ENCODE peak calls at places on chromosome X, in seven cellular contexts. One of them, this sample, is unnamed.

GRCh38 chrX:20143539-20143938 is 1.9 kb upstream of the EIF1AX start:
- DNase-seq in OCI-LY7: no peak
- DNase-seq in transverse colon: no peak
- DNase-seq in osteoblast: no peak
- DNase-seq in SK-N-SH: peak
- DNase-seq in sigmoid colon: no peak
- DNase-seq in GM20000: no peak
- DNase-seq in this sample: no peak

GRCh38 chrX:18354369-18355329 is at the start of gene SCML2:
- DNase-seq in sigmoid colon: peak
- DNase-seq in GM20000: peak
- DNase-seq in SK-N-SH: peak
- DNase-seq in osteoblast: peak
- DNase-seq in OCI-LY7: peak
- DNase-seq in transverse colon: peak
- DNase-seq in this sample: peak

GRCh38 chrX:13123857-13124345 is 79.5 kb upstream of the FAM9C start:
- DNase-seq in transverse colon: no peak
- DNase-seq in SK-N-SH: no peak
- DNase-seq in sigmoid colon: no peak
- DNase-seq in OCI-LY7: no peak
- DNase-seq in GM20000: no peak
- DNase-seq in osteoblast: peak
- DNase-seq in this sample: no peak

GRCh38 chrX:21926527-21927278 is 13.8 kb upstream of the SMS start:
- DNase-seq in transverse colon: no peak
- DNase-seq in OCI-LY7: no peak
- DNase-seq in sigmoid colon: no peak
- DNase-seq in GM20000: peak
- DNase-seq in SK-N-SH: no peak
- DNase-seq in osteoblast: peak
- DNase-seq in this sample: peak

GRCh38 chrX:118694628-118695027 is 32.8 kb upstream of the IL13RA1 start:
- DNase-seq in transverse colon: no peak
- DNase-seq in SK-N-SH: no peak
- DNase-seq in sigmoid colon: no peak
- DNase-seq in osteoblast: peak
- DNase-seq in GM20000: no peak
- DNase-seq in OCI-LY7: no peak
- DNase-seq in this sample: no peak

GRCh38 chrX:110853610-110854009 is 58.0 kb upstream of the CHRDL1 start:
- DNase-seq in sigmoid colon: no peak
- DNase-seq in SK-N-SH: peak
- DNase-seq in OCI-LY7: no peak
- DNase-seq in transverse colon: no peak
- DNase-seq in GM20000: no peak
- DNase-seq in osteoblast: peak
- DNase-seq in this sample: peak

GRCh38 chrX:83658731-83659130 is 150.6 kb downstream of the POU3F4 start:
- DNase-seq in transverse colon: no peak
- DNase-seq in OCI-LY7: peak
- DNase-seq in SK-N-SH: peak
- DNase-seq in GM20000: peak
- DNase-seq in sigmoid colon: no peak
- DNase-seq in osteoblast: no peak
- DNase-seq in this sample: peak

GRCh38 chrX:65668362-65669310 is 1.2 kb downstream of the MSN start:
- DNase-seq in SK-N-SH: peak
- DNase-seq in osteoblast: peak
- DNase-seq in OCI-LY7: peak
- DNase-seq in sigmoid colon: peak
- DNase-seq in transverse colon: peak
- DNase-seq in GM20000: peak
- DNase-seq in this sample: peak

GRCh38 chrX:136711147-136711546 is 63.2 kb downstream of the CD40LG start:
- DNase-seq in transverse colon: peak
- DNase-seq in OCI-LY7: peak
- DNase-seq in GM20000: peak
- DNase-seq in osteoblast: no peak
- DNase-seq in sigmoid colon: peak
- DNase-seq in SK-N-SH: peak
- DNase-seq in this sample: peak

GRCh38 chrX:39915081-39915480 is 182.7 kb downstream of the BCOR start:
- DNase-seq in GM20000: no peak
- DNase-seq in OCI-LY7: no peak
- DNase-seq in transverse colon: no peak
- DNase-seq in SK-N-SH: no peak
- DNase-seq in sigmoid colon: no peak
- DNase-seq in osteoblast: no peak
- DNase-seq in this sample: no peak

GRCh38 chrX:8679572-8679971 is 52.4 kb downstream of the ANOS1 start:
- DNase-seq in transverse colon: no peak
- DNase-seq in GM20000: no peak
- DNase-seq in osteoblast: no peak
- DNase-seq in SK-N-SH: no peak
- DNase-seq in sigmoid colon: no peak
- DNase-seq in OCI-LY7: no peak
- DNase-seq in this sample: no peak

GRCh38 chrX:16993791-16994318 is 47.4 kb downstream of the REPS2 start:
- DNase-seq in GM20000: no peak
- DNase-seq in sigmoid colon: no peak
- DNase-seq in osteoblast: no peak
- DNase-seq in OCI-LY7: no peak
- DNase-seq in SK-N-SH: no peak
- DNase-seq in transverse colon: no peak
- DNase-seq in this sample: peak

GRCh38 chrX:20829665-20830481 is 544.3 kb upstream of the CNKSR2 start:
- DNase-seq in GM20000: no peak
- DNase-seq in sigmoid colon: no peak
- DNase-seq in SK-N-SH: no peak
- DNase-seq in OCI-LY7: no peak
- DNase-seq in transverse colon: no peak
- DNase-seq in osteoblast: peak
- DNase-seq in this sample: peak

GRCh38 chrX:29992083-29992482 is 223.3 kb upstream of the MAGEB2 start:
- DNase-seq in OCI-LY7: no peak
- DNase-seq in sigmoid colon: no peak
- DNase-seq in SK-N-SH: no peak
- DNase-seq in osteoblast: no peak
- DNase-seq in GM20000: no peak
- DNase-seq in transverse colon: no peak
- DNase-seq in this sample: no peak

GRCh38 chrX:2371026-2371778 is 129.6 kb downstream of the DHRSX start:
- DNase-seq in GM20000: no peak
- DNase-seq in sigmoid colon: no peak
- DNase-seq in transverse colon: no peak
- DNase-seq in SK-N-SH: no peak
- DNase-seq in OCI-LY7: no peak
- DNase-seq in osteoblast: peak
- DNase-seq in this sample: no peak

GRCh38 chrX:4249401-4249800 is 536.0 kb upstream of the PRKX start:
- DNase-seq in GM20000: no peak
- DNase-seq in osteoblast: no peak
- DNase-seq in SK-N-SH: no peak
- DNase-seq in OCI-LY7: no peak
- DNase-seq in sigmoid colon: no peak
- DNase-seq in transverse colon: no peak
- DNase-seq in this sample: no peak

GRCh38 chrX:9339603-9340569 is 125.0 kb upstream of the TBL1X start:
- DNase-seq in SK-N-SH: no peak
- DNase-seq in OCI-LY7: no peak
- DNase-seq in GM20000: no peak
- DNase-seq in osteoblast: no peak
- DNase-seq in sigmoid colon: peak
- DNase-seq in transverse colon: peak
- DNase-seq in this sample: no peak

GRCh38 chrX:44011505-44011904 is 38.3 kb upstream of the NDP start:
- DNase-seq in sigmoid colon: no peak
- DNase-seq in SK-N-SH: no peak
- DNase-seq in GM20000: no peak
- DNase-seq in transverse colon: no peak
- DNase-seq in osteoblast: no peak
- DNase-seq in OCI-LY7: no peak
- DNase-seq in this sample: no peak

GRCh38 chrX:53440631-53441517 is 6.7 kb upstream of the HSD17B10 start:
- DNase-seq in sigmoid colon: peak
- DNase-seq in transverse colon: peak
- DNase-seq in GM20000: no peak
- DNase-seq in osteoblast: peak
- DNase-seq in SK-N-SH: peak
- DNase-seq in OCI-LY7: no peak
- DNase-seq in this sample: peak

GRCh38 chrX:112341598-112341997 is 259.0 kb upstream of the TRPC5 start:
- DNase-seq in GM20000: no peak
- DNase-seq in sigmoid colon: no peak
- DNase-seq in transverse colon: no peak
- DNase-seq in OCI-LY7: no peak
- DNase-seq in osteoblast: no peak
- DNase-seq in SK-N-SH: no peak
- DNase-seq in this sample: peak

GRCh38 chrX:120297923-120298322 is 13.3 kb downstream of the TMEM255A start:
- DNase-seq in sigmoid colon: no peak
- DNase-seq in osteoblast: no peak
- DNase-seq in OCI-LY7: no peak
- DNase-seq in transverse colon: no peak
- DNase-seq in SK-N-SH: no peak
- DNase-seq in GM20000: no peak
- DNase-seq in this sample: no peak

DNA sequence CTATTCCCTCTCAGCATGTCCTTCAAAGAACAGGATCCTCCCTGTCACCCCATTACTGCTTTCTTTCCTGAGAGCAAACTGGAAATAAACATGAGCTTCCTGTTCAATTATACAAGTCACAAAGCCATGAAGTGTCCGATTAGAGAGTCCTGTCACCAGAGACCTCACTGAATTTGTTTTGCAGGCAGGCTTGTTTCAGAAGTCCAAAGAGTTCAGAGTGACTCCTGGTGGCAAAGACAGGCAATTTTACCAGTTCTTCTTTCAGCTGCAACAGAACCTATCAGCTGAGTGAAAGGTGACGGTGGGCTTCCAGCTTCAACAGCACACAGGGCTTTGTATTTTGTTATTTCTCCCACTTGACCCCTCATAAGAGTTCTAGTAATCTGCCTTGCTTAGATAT is 6.4 kb downstream of the ELK1 start:
- DNase-seq in osteoblast: no peak
- DNase-seq in transverse colon: no peak
- DNase-seq in sigmoid colon: no peak
- DNase-seq in OCI-LY7: no peak
- DNase-seq in SK-N-SH: no peak
- DNase-seq in GM20000: no peak
- DNase-seq in this sample: peak
- TF ChIP-seq CTCF in osteoblast: peak
- TF ChIP-seq CTCF in transverse colon: no peak
- TF ChIP-seq CTCF in sigmoid colon: no peak
- TF ChIP-seq CTCF in OCI-LY7: peak
- TF ChIP-seq CTCF in SK-N-SH: peak
- TF ChIP-seq CTCF in GM20000: no peak
- TF ChIP-seq CTCF in this sample: no peak

DNA sequence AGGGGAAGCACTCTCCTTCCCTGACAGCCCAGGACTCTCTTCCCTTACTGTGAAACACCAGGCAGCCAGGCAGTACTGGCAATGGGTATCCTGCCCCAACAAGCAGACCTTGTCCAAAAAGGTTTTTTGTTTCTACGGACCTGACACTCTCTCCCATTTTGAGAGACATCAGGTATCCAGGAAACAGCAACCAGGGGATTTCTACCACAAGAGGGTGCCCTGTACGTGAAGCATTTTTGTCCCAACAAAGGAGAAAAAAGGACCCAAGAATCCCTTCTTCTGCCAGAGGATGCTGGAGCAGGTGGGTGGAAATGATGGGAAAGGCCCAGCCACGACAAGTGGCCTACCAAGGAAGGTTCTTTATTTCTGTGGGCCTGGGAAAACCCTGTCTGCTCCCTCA is 65.7 kb upstream of the FGF13 start:
- DNase-seq in transverse colon: no peak
- DNase-seq in GM20000: no peak
- DNase-seq in OCI-LY7: no peak
- DNase-seq in osteoblast: peak
- DNase-seq in SK-N-SH: no peak
- DNase-seq in sigmoid colon: no peak
- DNase-seq in this sample: no peak
- TF ChIP-seq CTCF in transverse colon: no peak
- TF ChIP-seq CTCF in GM20000: no peak
- TF ChIP-seq CTCF in OCI-LY7: no peak
- TF ChIP-seq CTCF in osteoblast: peak
- TF ChIP-seq CTCF in SK-N-SH: no peak
- TF ChIP-seq CTCF in sigmoid colon: no peak
- TF ChIP-seq CTCF in this sample: no peak

DNA sequence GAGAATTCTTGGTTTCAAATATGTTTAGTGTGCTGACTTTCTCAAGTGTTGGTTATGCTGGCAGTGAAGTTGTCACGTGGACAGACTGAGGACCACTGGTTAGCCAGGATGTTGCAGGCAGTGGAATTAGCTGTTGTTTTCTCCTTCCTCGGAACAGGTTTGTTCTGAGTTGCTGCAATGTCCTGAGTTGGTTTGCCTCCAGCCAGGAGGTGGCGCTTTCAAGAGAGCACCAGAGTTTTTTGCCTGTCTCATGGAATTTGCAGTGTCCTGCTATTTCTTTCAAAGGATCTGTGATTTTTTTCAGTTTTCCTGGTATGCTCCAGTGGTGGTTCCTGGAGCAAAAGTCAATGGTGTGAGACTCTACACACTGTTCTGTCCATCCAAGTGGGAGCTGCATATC is 158.1 kb upstream of the CXorf66 start:
- DNase-seq in OCI-LY7: no peak
- DNase-seq in sigmoid colon: no peak
- DNase-seq in transverse colon: no peak
- DNase-seq in osteoblast: no peak
- DNase-seq in GM20000: no peak
- DNase-seq in SK-N-SH: no peak
- DNase-seq in this sample: peak
- TF ChIP-seq CTCF in OCI-LY7: peak
- TF ChIP-seq CTCF in sigmoid colon: no peak
- TF ChIP-seq CTCF in transverse colon: no peak
- TF ChIP-seq CTCF in osteoblast: no peak
- TF ChIP-seq CTCF in GM20000: no peak
- TF ChIP-seq CTCF in SK-N-SH: peak
- TF ChIP-seq CTCF in this sample: peak

GRCh38 chrX:51896626-51897025 is 3.2 kb downstream of the MAGED1 start:
- DNase-seq in transverse colon: no peak
- DNase-seq in SK-N-SH: no peak
- DNase-seq in GM20000: no peak
- DNase-seq in sigmoid colon: no peak
- DNase-seq in osteoblast: no peak
- DNase-seq in OCI-LY7: no peak
- DNase-seq in this sample: no peak

GRCh38 chrX:51893931-51894696 is 691 bp downstream of the MAGED1 start:
- DNase-seq in GM20000: no peak
- DNase-seq in transverse colon: no peak
- DNase-seq in OCI-LY7: peak
- DNase-seq in SK-N-SH: peak
- DNase-seq in osteoblast: no peak
- DNase-seq in sigmoid colon: peak
- DNase-seq in this sample: peak

GRCh38 chrX:51891821-51892551 is 1.4 kb upstream of the MAGED1 start:
- DNase-seq in sigmoid colon: peak
- DNase-seq in transverse colon: no peak
- DNase-seq in GM20000: no peak
- DNase-seq in OCI-LY7: peak
- DNase-seq in osteoblast: peak
- DNase-seq in SK-N-SH: peak
- DNase-seq in this sample: no peak

GRCh38 chrX:51892921-51893745 is at the start of gene MAGED1:
- DNase-seq in OCI-LY7: peak
- DNase-seq in osteoblast: peak
- DNase-seq in transverse colon: peak
- DNase-seq in SK-N-SH: peak
- DNase-seq in sigmoid colon: peak
- DNase-seq in GM20000: peak
- DNase-seq in this sample: peak

GRCh38 chrX:51894697-51895336 is 1.4 kb downstream of the MAGED1 start:
- DNase-seq in transverse colon: peak
- DNase-seq in sigmoid colon: peak
- DNase-seq in OCI-LY7: no peak
- DNase-seq in osteoblast: no peak
- DNase-seq in GM20000: peak
- DNase-seq in SK-N-SH: peak
- DNase-seq in this sample: no peak
- TF ChIP-seq CTCF in transverse colon: no peak
- TF ChIP-seq CTCF in sigmoid colon: no peak
- TF ChIP-seq CTCF in OCI-LY7: no peak
- TF ChIP-seq CTCF in osteoblast: no peak
- TF ChIP-seq CTCF in GM20000: no peak
- TF ChIP-seq CTCF in SK-N-SH: no peak
- TF ChIP-seq CTCF in this sample: no peak